ENCODE peak calls at places on chromosomes 12 and 14, in seven cellular contexts. K, N, R, S, F, B and D are unnamed samples.

GRCh38 chr12:107843351-107844311 is 69.1 kb downstream of the ASCL4 start:
- DNase-seq in F (peak), N (peak), S (peak), K (no peak), B (no peak), R (no peak), D (peak)

GRCh38 chr14:105184461-105184860 is 3.3 kb upstream of the NUDT14 start:
- DNase-seq in B (no peak), R (no peak), F (no peak), S (no peak), N (no peak), K (no peak), D (no peak)

GRCh38 chr14:24605435-24606190 is 3.9 kb downstream of the GZMH start:
- DNase-seq in F (no peak), R (no peak), S (peak), K (peak), B (peak), N (peak), D (peak)

GRCh38 chr12:1630081-1630826 is 1.2 kb downstream of the WNT5B start:
- DNase-seq in S (peak), N (no peak), F (no peak), K (no peak), R (no peak), B (peak), D (peak)

GRCh38 chr14:92595267-92595666 is 81.7 kb downstream of the RIN3 start:
- DNase-seq in K (no peak), B (no peak), R (no peak), S (no peak), F (no peak), N (no peak), D (no peak)

GRCh38 chr12:117470804-117471203 is 109.4 kb upstream of the NOS1 start:
- DNase-seq in R (no peak), B (peak), K (no peak), N (no peak), S (no peak), F (no peak), D (no peak)

GRCh38 chr14:76101980-76102379 is 49.7 kb upstream of the GPATCH2L start:
- DNase-seq in R (no peak), S (no peak), B (no peak), N (no peak), K (no peak), F (no peak), D (no peak)

GRCh38 chr14:74855945-74856344 is 20.0 kb downstream of the PROX2 start:
- DNase-seq in B (no peak), F (no peak), N (no peak), K (peak), S (no peak), R (no peak), D (no peak)

GRCh38 chr14:90924618-90925345 is 108.6 kb upstream of the TTC7B start:
- DNase-seq in B (no peak), F (no peak), K (no peak), S (no peak), N (no peak), R (no peak), D (no peak)

GRCh38 chr12:52050771-52051541 is at the start of gene NR4A1:
- DNase-seq in S (peak), K (peak), F (peak), B (peak), R (peak), N (peak), D (peak)

GRCh38 chr14:55850803-55851202 is 267.4 kb upstream of the PELI2 start:
- DNase-seq in K (no peak), N (peak), R (no peak), F (peak), S (no peak), B (no peak), D (no peak)

GRCh38 chr12:94867066-94867855 is 136.2 kb downstream of the NDUFA12 start:
- DNase-seq in F (peak), B (no peak), S (peak), R (no peak), N (peak), K (no peak), D (no peak)

GRCh38 chr12:132582582-132583279 is 27.7 kb downstream of the LRCOL1 start:
- DNase-seq in S (peak), B (no peak), F (no peak), N (no peak), R (no peak), K (no peak), D (no peak)

GRCh38 chr14:50943261-50943942 is 881 bp downstream of the PYGL start:
- DNase-seq in S (no peak), R (no peak), F (peak), B (no peak), K (no peak), N (peak), D (peak)

GRCh38 chr12:128920468-128920867 is 67.2 kb downstream of the GLT1D1 start:
- DNase-seq in N (no peak), R (no peak), S (no peak), B (no peak), K (no peak), F (no peak), D (no peak)

GRCh38 chr12:542290-543113 is 82.8 kb downstream of the B4GALNT3 start:
- DNase-seq in N (no peak), S (peak), R (no peak), F (no peak), K (no peak), B (no peak), D (peak)

GRCh38 chr14:95111507-95112164 is 45.7 kb downstream of the DICER1 start:
- DNase-seq in B (no peak), R (no peak), S (no peak), N (no peak), F (no peak), K (no peak), D (no peak)

GRCh38 chr12:53603196-53603595 is 23.0 kb downstream of the ATF7 start:
- DNase-seq in N (no peak), S (no peak), R (no peak), F (no peak), K (no peak), B (no peak), D (no peak)

GRCh38 chr14:70096866-70097265 is 91.9 kb downstream of the SLC8A3 start:
- DNase-seq in N (peak), F (no peak), R (no peak), S (peak), K (no peak), B (no peak), D (peak)

GRCh38 chr12:29783773-29784666 is at the start of gene TMTC1:
- DNase-seq in K (peak), N (no peak), F (peak), S (peak), B (peak), R (no peak), D (peak)

GRCh38 chr14:54579606-54580005 is 12.7 kb downstream of the SAMD4A start:
- DNase-seq in N (peak), R (no peak), S (no peak), F (peak), B (no peak), K (no peak), D (no peak)

GRCh38 chr12:65195387-65196055 is 26.1 kb downstream of the LEMD3 start:
- DNase-seq in R (no peak), N (no peak), S (no peak), K (no peak), B (no peak), F (no peak), D (no peak)

GRCh38 chr14:59438148-59438766 is 26.9 kb downstream of the GPR135 start:
- DNase-seq in S (no peak), K (no peak), F (peak), N (peak), R (no peak), B (no peak), D (no peak)

GRCh38 chr14:94120667-94121335 is 8.6 kb downstream of the IFI27L2 start:
- DNase-seq in B (no peak), R (no peak), S (no peak), K (no peak), N (peak), F (peak), D (peak)

GRCh38 chr12:128755565-128755964 is 68.2 kb downstream of the SLC15A4 start:
- DNase-seq in R (no peak), B (no peak), K (no peak), N (no peak), S (no peak), F (no peak), D (no peak)

GRCh38 chr12:26156201-26156871 is 31.5 kb upstream of the BHLHE41 start:
- DNase-seq in N (no peak), B (no peak), F (no peak), K (peak), R (no peak), S (no peak), D (no peak)

GRCh38 chr12:84508325-84508861 is 404.2 kb downstream of the SLC6A15 start:
- DNase-seq in F (peak), S (no peak), N (peak), R (peak), B (no peak), K (peak), D (no peak)

GRCh38 chr14:103721334-103722120 is 5.9 kb downstream of the ZFYVE21 start:
- DNase-seq in K (no peak), B (peak), N (peak), S (no peak), F (peak), R (no peak), D (no peak)

GRCh38 chr14:76904100-76904739 is 78.0 kb downstream of the LRRC74A start:
- DNase-seq in N (peak), R (peak), B (no peak), F (peak), K (no peak), S (no peak), D (no peak)

GRCh38 chr14:58864751-58865519 is 227.2 kb downstream of the DACT1 start:
- DNase-seq in K (no peak), S (no peak), N (no peak), R (no peak), F (peak), B (no peak), D (no peak)